ENCODE peak calls at places on chromosomes 6 and 20, in seven cellular contexts. G, Z, T, E, L, D and I are unnamed samples.

GRCh38 chr6:137657351-137657911 is 163.2 kb upstream of the OLIG3 start:
- DNase-seq in L (no peak), D (no peak), G (no peak), T (no peak), E (no peak), Z (no peak), I (no peak)

GRCh38 chr6:51266569-51266968 is 447.9 kb downstream of the TFAP2B start:
- DNase-seq in G (no peak), L (no peak), T (no peak), E (peak), D (no peak), Z (no peak), I (peak)

GRCh38 chr6:1424306-1424927 is 35.0 kb downstream of the FOXF2 start:
- DNase-seq in T (no peak), G (peak), D (peak), Z (peak), L (peak), E (peak), I (peak)

GRCh38 chr6:126117251-126117650 is 130.9 kb downstream of the TRMT11 start:
- DNase-seq in T (no peak), E (no peak), G (no peak), L (no peak), D (no peak), Z (no peak), I (no peak)

GRCh38 chr6:49546371-49546770 is 4.1 kb upstream of the C6orf141 start:
- DNase-seq in L (no peak), G (no peak), D (no peak), E (no peak), Z (no peak), T (no peak), I (no peak)

GRCh38 chr6:118588626-118589025 is 40.5 kb downstream of the PLN start:
- DNase-seq in T (no peak), E (peak), G (no peak), D (no peak), Z (no peak), L (no peak), I (no peak)

GRCh38 chr6:43715056-43715788 is 27.6 kb upstream of the MRPS18A start:
- DNase-seq in L (no peak), E (no peak), T (no peak), D (no peak), Z (no peak), G (no peak), I (no peak)

GRCh38 chr6:170125447-170126300 is 165.2 kb downstream of the DLL1 start:
- DNase-seq in L (no peak), D (peak), T (no peak), Z (no peak), E (no peak), G (no peak), I (no peak)

GRCh38 chr6:43774776-43775583 is 5.0 kb downstream of the VEGFA start:
- DNase-seq in Z (peak), L (peak), T (no peak), D (peak), G (peak), E (peak), I (peak)

GRCh38 chr6:35298625-35299140 is 1.1 kb downstream of the DEF6 start:
- DNase-seq in L (no peak), T (no peak), Z (no peak), E (no peak), G (no peak), D (no peak), I (no peak)
- H3K9ac ChIP-seq in L (no peak), T (peak), Z (peak), E (no peak), G (peak), D (no peak), I (no peak)

GRCh38 chr20:36175475-36175995 is 21.0 kb downstream of the EPB41L1 start:
- DNase-seq in L (no peak), G (no peak), Z (no peak), D (no peak), E (no peak), T (no peak), I (no peak)
- TF ChIP-seq CTCF in L (no peak), G (no peak), Z (no peak), D (no peak), E (no peak), T (no peak), I (no peak)

GRCh38 chr20:44526129-44526528 is 4.3 kb upstream of the SERINC3 start:
- DNase-seq in G (peak), D (peak), L (peak), E (peak), Z (peak), T (no peak), I (peak)
- H2AFZ ChIP-seq in G (no peak), D (no peak), L (peak), E (no peak), Z (no peak), T (peak), I (peak)

GRCh38 chr6:105485456-105485855 is 82.6 kb upstream of the PREP start:
- DNase-seq in Z (no peak), L (peak), G (no peak), D (no peak), E (no peak), T (no peak), I (no peak)
- H3K9ac ChIP-seq in Z (no peak), L (no peak), G (no peak), D (no peak), E (no peak), T (no peak), I (no peak)

DNA sequence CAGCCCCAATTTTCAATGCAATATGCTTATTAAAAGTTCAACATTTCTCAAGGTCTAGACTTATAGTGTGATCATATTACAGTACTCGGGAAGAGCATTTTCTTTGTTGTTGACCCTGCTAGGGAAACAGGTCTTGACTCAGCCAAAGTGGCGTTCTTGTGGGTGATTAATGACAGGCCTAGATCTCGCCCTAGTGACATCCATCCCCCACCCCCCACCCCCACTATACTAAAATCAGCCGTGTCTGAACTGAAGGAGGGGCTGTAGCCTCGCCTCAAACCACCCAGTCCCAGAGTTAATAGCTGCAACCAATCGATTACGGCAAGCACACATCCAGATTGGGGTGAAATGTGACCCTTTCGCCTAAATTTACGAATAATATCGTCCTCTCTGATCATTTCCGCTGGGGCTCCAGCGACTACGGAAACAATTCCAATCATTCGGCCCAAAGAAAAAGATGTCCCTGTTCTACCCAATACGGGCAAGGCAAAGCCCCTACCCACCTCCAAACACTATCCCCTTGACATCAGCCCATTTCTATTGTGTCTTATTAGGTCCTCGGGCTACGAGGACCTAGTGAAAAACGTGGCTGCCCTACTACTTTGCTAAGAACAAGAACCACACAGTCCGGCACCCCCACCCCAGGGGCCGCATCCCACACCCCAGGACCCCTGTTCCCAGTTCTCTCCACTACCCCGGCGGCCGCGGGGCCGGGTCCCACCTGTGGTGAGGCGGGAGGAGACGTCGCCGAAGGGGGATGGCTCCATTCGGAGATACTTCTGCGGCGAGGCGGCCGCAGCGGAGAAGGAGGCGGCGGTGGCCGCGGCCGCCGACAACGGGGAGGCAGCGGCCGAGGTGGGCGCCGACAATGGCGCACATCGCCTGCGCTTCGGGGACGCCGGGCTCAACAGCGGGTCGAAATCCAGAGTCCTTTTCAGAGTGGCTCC is 1.0 kb downstream of the AKIRIN2 start:
- DNase-seq in L (peak), Z (peak), T (no peak), E (peak), G (peak), D (no peak), I (peak)
- TF ChIP-seq CTCF in L (no peak), Z (peak), T (peak), E (no peak), G (no peak), D (no peak), I (no peak)

DNA sequence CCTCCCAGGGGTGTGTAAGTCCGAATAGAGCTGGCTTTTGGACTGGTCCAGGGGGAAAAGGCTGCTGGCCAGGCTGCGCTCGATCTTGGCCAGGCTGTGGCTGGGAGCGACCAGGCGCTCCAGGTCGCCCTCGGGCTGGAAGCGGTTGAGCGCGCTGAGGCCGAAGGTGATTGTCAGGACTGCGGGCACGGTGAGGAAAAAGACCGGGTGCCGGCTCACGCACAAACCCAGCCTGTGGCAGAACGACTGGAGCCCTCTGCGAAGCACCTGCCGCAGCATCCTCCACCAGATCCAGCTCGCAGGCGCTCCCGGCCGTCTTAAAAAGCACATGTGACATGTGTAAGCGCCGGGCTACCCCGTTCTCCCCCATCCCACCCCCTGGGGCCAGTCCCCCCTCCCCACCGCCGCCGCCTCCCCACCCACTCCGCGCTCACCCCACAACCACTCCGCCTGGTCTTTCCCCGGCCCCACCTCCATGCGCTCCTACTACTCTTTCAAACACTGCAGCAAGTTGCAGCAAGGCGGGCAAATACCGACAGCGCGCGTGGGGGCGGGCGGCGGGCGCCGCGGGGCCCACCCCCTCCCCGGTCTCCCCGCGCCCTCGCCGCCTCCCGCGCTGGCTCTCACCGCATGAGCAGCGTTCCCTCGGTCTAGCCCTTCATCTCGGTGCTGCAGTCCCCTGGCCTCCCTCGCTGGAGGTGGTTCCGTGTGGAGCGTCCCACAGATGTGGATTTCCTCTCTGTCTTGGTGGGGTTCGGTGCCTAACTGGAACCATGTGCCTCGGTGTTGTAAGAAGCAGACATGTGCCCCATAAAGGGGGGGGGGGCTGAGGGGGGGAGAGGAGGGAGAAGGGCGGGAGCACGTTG is 42.4 kb downstream of the PTCHD4 start:
- DNase-seq in Z (no peak), D (peak), T (no peak), L (no peak), G (no peak), E (peak), I (no peak)
- H2AFZ ChIP-seq in Z (no peak), D (no peak), T (peak), L (peak), G (no peak), E (no peak), I (no peak)

DNA sequence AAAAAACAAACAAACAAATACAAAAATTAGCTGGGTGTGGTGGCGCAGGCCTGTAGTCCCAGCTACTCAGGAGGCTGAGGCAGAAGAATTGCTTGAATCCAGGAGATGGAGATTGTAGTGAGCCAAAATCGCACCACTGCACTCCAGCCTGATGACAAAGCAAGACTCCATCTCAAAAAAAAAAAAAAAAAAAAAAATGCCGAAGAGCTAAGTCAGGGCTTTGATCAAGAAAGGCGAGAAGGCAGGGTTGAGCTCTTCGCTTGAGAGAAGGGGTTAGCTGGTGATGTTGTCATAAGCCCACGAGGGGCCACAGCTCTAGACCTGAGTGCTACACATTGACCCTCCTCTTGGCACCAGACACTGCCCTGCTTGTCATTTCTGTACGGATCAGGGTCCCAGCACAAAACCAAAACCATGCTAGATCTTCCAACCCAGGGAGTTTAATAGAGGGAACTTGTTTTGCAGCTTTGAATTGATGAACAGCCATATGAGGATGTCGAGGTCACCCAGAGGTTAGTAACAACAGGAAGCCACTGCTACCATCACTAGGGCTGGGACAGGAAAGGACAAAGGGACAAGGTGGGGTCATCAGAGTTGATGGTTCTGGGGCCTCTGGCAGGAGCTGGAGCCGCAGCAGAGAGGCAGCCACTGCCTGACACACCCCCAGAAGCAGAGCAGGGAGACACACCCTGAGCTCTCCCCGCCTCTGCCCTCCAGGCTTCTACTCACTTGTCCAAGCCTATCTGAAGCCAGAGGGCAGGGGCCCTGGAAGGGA is 122.7 kb downstream of the SNX5 start:
- DNase-seq in L (no peak), E (peak), T (no peak), Z (peak), G (no peak), D (no peak), I (peak)
- H3K9ac ChIP-seq in L (no peak), E (no peak), T (no peak), Z (no peak), G (no peak), D (no peak), I (no peak)

GRCh38 chr6:33670086-33670660 is 41.3 kb downstream of the UQCC2 start:
- DNase-seq in L (no peak), T (no peak), Z (no peak), D (no peak), G (no peak), E (no peak), I (no peak)

GRCh38 chr6:33670971-33671370 is 40.5 kb downstream of the UQCC2 start:
- DNase-seq in D (peak), E (no peak), Z (no peak), L (no peak), G (no peak), T (no peak), I (no peak)

GRCh38 chr6:33671381-33672072 is 40.0 kb downstream of the UQCC2 start:
- DNase-seq in L (no peak), D (no peak), G (no peak), T (no peak), E (no peak), Z (no peak), I (no peak)

GRCh38 chr6:33673847-33674246 is 37.7 kb downstream of the UQCC2 start:
- DNase-seq in E (no peak), G (no peak), L (no peak), D (no peak), T (no peak), Z (no peak), I (no peak)

GRCh38 chr6:33672808-33673207 is 38.7 kb downstream of the UQCC2 start:
- DNase-seq in Z (peak), G (peak), E (peak), D (peak), L (peak), T (peak), I (peak)
- TF ChIP-seq CTCF in Z (peak), G (peak), E (peak), D (peak), L (peak), T (no peak), I (peak)

GRCh38 chr6:13431059-13431656 is 56.2 kb downstream of the GFOD1 start:
- DNase-seq in D (no peak), Z (no peak), T (no peak), L (no peak), E (no peak), G (no peak), I (no peak)
- H2AFZ ChIP-seq in D (no peak), Z (no peak), T (no peak), L (no peak), E (no peak), G (no peak), I (no peak)